ENCODE peak calls at places on chromosomes 3 and 15, in nine cellular contexts. F is esophagus muscularis mucosa; R is SJSA1; V is lower lobe of right lung; K is IMR-90; D is psoas muscle; A is spleen; I is PC-9; O is CD4-positive, CD25-positive, alpha-beta regulatory T cell. P is an unnamed sample.

GRCh38 chr15:63052961-63053698 is 10.6 kb downstream of the TPM1 start:
- DNase-seq in F (no peak), I (no peak), K (no peak), V (no peak), R (peak; percentile 90), O (no peak), A (no peak), D (peak; percentile 61), P (no peak)

GRCh38 chr3:186382217-186382885 is 20.3 kb upstream of the DGKG start:
- DNase-seq in I (no peak), O (peak; percentile 8), K (no peak), F (no peak), R (no peak), A (no peak), V (no peak), D (no peak), P (no peak)

GRCh38 chr3:161291191-161291901 is 70.2 kb downstream of the NMD3 start:
- DNase-seq in O (no peak), K (no peak), R (no peak), F (no peak), V (no peak), A (no peak), D (no peak), I (peak; percentile 79), P (no peak)

GRCh38 chr15:90598053-90598577 is 68.4 kb downstream of the CRTC3 start:
- DNase-seq in K (no peak), F (no peak), D (peak; percentile 44), A (peak; percentile 81), V (peak; percentile 70), R (peak; percentile 12), I (no peak), O (peak; percentile 68), P (no peak)

GRCh38 chr15:56366211-56366610 is 985 bp downstream of the TEX9 start:
- DNase-seq in A (no peak), D (no peak), F (no peak), V (no peak), R (no peak), K (no peak), I (no peak), O (no peak), P (no peak)

GRCh38 chr15:78878356-78878755 is 5.7 kb downstream of the MORF4L1 start:
- DNase-seq in F (no peak), O (no peak), V (no peak), K (peak; percentile 65), R (no peak), A (no peak), D (no peak), I (no peak), P (no peak)

GRCh38 chr3:9349321-9350117 is 13.3 kb upstream of the THUMPD3 start:
- DNase-seq in R (peak; percentile 38), V (no peak), A (no peak), O (no peak), D (no peak), F (no peak), K (peak; percentile 92), I (peak; percentile 83), P (no peak)

GRCh38 chr3:37074178-37074577 is 80.9 kb downstream of the MLH1 start:
- DNase-seq in K (peak; percentile 79), A (no peak), D (no peak), O (no peak), R (peak; percentile 65), V (no peak), F (no peak), I (no peak), P (no peak)

DNA sequence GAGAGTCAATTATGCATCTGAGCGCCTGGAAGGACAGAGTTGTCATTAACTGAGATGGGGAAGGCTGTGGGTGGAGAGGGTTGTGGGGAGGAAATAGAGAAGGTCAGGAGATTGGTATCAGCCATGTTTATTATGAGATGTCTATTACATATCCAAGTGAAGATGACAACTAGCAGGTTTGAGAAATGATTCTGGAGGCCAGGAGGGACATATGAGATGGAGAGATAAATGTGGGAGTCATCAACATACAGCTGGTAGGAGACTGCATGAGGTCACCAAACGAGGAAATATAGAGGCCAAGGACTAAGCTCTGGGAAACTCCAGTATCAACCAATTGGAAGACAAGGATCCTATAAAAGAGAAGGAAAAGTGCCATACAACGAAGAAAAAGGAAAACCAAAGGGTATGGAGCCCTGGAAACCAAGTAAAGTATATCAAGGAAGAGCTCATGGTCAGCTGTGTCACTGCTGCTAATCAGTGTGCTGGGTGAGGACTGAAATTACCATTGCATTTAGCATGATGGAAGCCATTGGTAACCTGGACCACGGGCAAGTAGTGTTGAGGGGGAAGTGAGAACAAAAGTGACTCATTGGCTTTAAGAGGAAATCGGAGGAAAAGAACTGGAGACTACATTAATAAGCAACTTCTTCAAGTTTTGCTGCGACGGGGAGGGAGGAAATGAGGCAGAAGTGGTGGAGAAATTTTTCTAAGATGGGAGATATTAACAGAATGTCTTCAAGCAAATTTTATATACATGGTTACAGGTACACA is 14.0 kb upstream of the UACA start:
- DNase-seq in D (no peak), A (no peak), F (peak; percentile 42), I (no peak), K (no peak), O (no peak), V (no peak), R (no peak), P (no peak)
- H3K27me3 ChIP-seq in D (no peaks in the 10 kb centered on the region), A (peaks cover 12% of the 10 kb centered on the region), F (no peaks in the 10 kb centered on the region), I (no peaks in the 10 kb centered on the region), K (no peaks in the 10 kb centered on the region), O (no peaks in the 10 kb centered on the region), V (no peaks in the 10 kb centered on the region), R (no peaks in the 10 kb centered on the region), P (no peaks in the 10 kb centered on the region)

GRCh38 chr3:6799264-6799915 is 61.5 kb upstream of the GRM7 start:
- DNase-seq in F (no peak), D (no peak), K (no peak), O (peak; percentile 17), A (no peak), I (no peak), V (no peak), R (no peak), P (no peak)

GRCh38 chr3:6806991-6807390 is 53.9 kb upstream of the GRM7 start:
- DNase-seq in I (no peak), O (no peak), D (no peak), A (no peak), R (no peak), V (no peak), F (no peak), K (no peak), P (no peak)

GRCh38 chr3:6807967-6808588 is 52.8 kb upstream of the GRM7 start:
- DNase-seq in O (no peak), K (no peak), V (no peak), A (no peak), R (peak; percentile 24), I (no peak), F (no peak), D (no peak), P (no peak)

GRCh38 chr3:6805236-6805635 is 55.7 kb upstream of the GRM7 start:
- DNase-seq in A (no peak), R (no peak), O (no peak), K (no peak), D (no peak), I (no peak), F (no peak), V (no peak), P (no peak)

DNA sequence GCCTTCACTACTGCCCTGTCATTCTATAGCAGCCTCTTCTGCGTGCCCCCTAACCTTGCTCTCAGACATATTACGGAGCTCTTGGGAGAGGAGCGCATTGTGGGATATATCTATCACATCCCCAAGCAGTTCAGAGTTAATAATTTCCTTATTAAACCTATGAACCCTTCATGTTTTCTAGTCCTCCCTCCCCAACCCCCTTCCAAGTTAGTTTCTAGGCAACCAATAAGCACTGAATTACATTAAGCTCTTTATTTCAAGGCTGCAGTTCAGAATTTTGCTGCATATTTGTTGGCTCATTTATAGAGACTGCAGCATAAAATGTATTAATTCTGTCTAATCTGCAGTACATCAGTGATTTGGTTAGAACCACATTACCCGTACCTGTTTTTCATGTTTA is 57.3 kb upstream of the GRM7 start:
- DNase-seq in V (no peak), I (no peak), D (no peak), K (no peak), O (no peak), R (no peak), F (no peak), A (no peak), P (no peak)
- H3K4me1 ChIP-seq in V (no peaks in the 10 kb centered on the region), I (no peaks in the 10 kb centered on the region), D (no peaks in the 10 kb centered on the region), K (no peaks in the 10 kb centered on the region), O (no peaks in the 10 kb centered on the region), R (no peaks in the 10 kb centered on the region), F (no peaks in the 10 kb centered on the region), A (no peaks in the 10 kb centered on the region), P (no peaks in the 10 kb centered on the region)

DNA sequence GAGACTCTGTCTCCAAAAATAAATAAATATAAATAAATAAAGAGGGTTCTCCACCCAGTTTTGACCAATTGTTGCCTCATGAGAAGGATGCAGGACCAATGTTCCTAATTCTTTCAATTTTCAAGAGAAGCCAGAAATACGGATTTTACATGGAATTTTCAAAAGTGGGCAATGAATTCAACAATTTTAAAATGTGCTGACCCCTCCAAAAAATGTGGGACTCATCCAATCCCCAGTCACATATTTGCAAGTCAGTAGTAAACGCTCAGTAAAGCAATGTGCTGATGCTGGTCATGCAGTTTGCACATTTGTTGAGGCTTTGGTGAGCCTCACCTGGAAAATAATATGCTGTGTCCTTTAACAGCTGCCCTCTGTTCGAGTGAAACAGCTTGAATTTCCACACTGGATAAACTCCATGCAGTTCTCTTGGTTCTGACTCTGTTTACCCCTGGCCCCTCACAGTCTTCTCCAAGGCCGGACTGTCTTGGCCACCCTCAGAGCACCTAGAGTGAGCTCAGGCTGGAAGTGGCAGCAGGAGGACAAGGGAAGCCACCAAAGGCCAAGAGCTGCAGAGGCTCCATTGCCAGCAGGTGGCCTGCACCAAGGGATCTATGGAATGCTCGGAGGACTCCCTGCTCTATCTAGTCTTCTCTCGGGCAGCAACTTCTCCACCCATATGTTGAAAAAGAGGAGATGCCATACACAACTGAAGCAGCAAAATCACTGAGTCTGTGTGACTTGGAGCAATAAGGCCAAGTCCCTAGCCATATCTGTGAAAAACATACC is 246.8 kb downstream of the UACA start:
- DNase-seq in R (no peak), K (no peak), I (no peak), D (no peak), V (no peak), A (peak; percentile 55), F (no peak), O (no peak), P (no peak)
- H3K27me3 ChIP-seq in R (no peaks in the 10 kb centered on the region), K (peaks cover 63% of the 10 kb centered on the region), I (no peaks in the 10 kb centered on the region), D (no peaks in the 10 kb centered on the region), V (no peaks in the 10 kb centered on the region), A (no peaks in the 10 kb centered on the region), F (no peaks in the 10 kb centered on the region), O (peaks cover 5% of the 10 kb centered on the region), P (no peaks in the 10 kb centered on the region)

GRCh38 chr3:29167180-29167579 is 113.7 kb upstream of the RBMS3 start:
- DNase-seq in O (no peak), A (no peak), I (no peak), R (no peak), F (no peak), V (no peak), D (no peak), K (peak; percentile 75), P (no peak)

GRCh38 chr3:29169456-29169855 is 111.4 kb upstream of the RBMS3 start:
- DNase-seq in I (no peak), F (no peak), A (no peak), V (no peak), D (no peak), R (no peak), K (no peak), O (no peak), P (no peak)

GRCh38 chr3:29170894-29171582 is 109.8 kb upstream of the RBMS3 start:
- DNase-seq in D (no peak), V (no peak), O (no peak), A (no peak), R (no peak), K (peak; percentile 45), I (no peak), F (no peak), P (no peak)

GRCh38 chr3:29168686-29169085 is 112.2 kb upstream of the RBMS3 start:
- DNase-seq in O (no peak), V (no peak), F (no peak), R (no peak), I (no peak), K (no peak), D (no peak), A (no peak), P (no peak)

DNA sequence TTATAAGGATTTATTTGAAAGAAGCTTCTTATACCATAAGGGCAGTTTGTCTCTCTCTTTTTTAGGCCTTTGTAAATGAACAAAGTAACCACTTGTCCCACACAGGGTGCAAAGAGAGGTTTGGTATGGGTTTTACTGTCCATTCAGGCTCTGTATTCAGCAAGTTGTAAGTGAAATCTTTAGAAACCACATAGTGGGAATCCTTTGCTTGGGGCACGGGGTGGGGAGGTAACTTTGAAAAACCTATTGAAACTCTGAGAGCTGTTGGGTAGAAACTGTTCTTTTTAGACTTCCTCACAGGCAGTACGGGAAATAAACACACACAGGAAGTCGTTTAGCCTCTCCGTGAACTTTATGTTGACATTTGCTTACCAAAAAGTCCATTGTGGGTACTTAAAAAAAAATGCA is 109.3 kb upstream of the RBMS3 start:
- DNase-seq in A (no peak), D (no peak), R (peak; percentile 86), K (peak; percentile 43), V (no peak), O (peak; percentile 62), F (no peak), I (no peak), P (no peak)
- H3K4me1 ChIP-seq in A (peaks cover 6% of the 10 kb centered on the region), D (peaks cover 6% of the 10 kb centered on the region), R (peaks cover 21% of the 10 kb centered on the region), K (peaks cover 2% of the 10 kb centered on the region), V (peaks cover 10% of the 10 kb centered on the region), O (peaks cover 5% of the 10 kb centered on the region), F (peaks cover 7% of the 10 kb centered on the region), I (no peaks in the 10 kb centered on the region), P (no peaks in the 10 kb centered on the region)

P was measured in effector memory CD4-positive, alpha-beta T cell.